ENCODE peak calls at places on chromosomes 4 and X, in four cellular contexts. I is brain microvascular endothelial cell, K is tibial nerve, R is lower lobe of right lung. G is an unnamed sample.

GRCh38 chrX:34764842-34765241 is 107.8 kb upstream of the TMEM47 start:
- DNase-seq in I (no peak), R (no peak), K (no peak), G (no peak)

GRCh38 chr4:94559351-94559806 is 107.6 kb downstream of the PDLIM5 start:
- DNase-seq in I (peak; percentile 41), K (no peak), R (no peak), G (peak; percentile 6)

GRCh38 chr4:143360838-143361237 is 24.2 kb downstream of the GAB1 start:
- DNase-seq in I (no peak), K (no peak), R (no peak), G (no peak)

GRCh38 chr4:78057600-78058560 is 757 bp downstream of the FRAS1 start:
- DNase-seq in I (peak; percentile 14), R (peak; percentile 65), K (peak; percentile 52), G (peak; percentile 24)

GRCh38 chr4:168731006-168731636 is 234.3 kb downstream of the PALLD start:
- DNase-seq in I (peak; percentile 45), R (no peak), K (no peak), G (no peak)

GRCh38 chr4:16197842-16198241 is 28.4 kb downstream of the TAPT1 start:
- DNase-seq in R (no peak), I (no peak), K (no peak), G (no peak)

GRCh38 chr4:187475901-187476300 is 519.7 kb upstream of the ZFP42 start:
- DNase-seq in I (no peak), R (no peak), K (no peak), G (no peak)

GRCh38 chr4:47639531-47639930 is 154.5 kb downstream of the ATP10D start:
- DNase-seq in I (peak; percentile 78), K (no peak), R (no peak), G (no peak)

GRCh38 chr4:182648766-182649165 is 268.4 kb downstream of the DCTD start:
- DNase-seq in I (no peak), R (no peak), K (no peak), G (no peak)

GRCh38 chr4:76309939-76310549 is 3.5 kb downstream of the STBD1 start:
- DNase-seq in I (no peak), K (no peak), R (no peak), G (no peak)

GRCh38 chr4:54063224-54063623 is 1.2 kb downstream of the CHIC2 start:
- DNase-seq in I (no peak), K (no peak), R (no peak), G (no peak)

GRCh38 chr4:139841464-139842195 is 176.0 kb downstream of the MGST2 start:
- DNase-seq in I (no peak), R (no peak), K (no peak), G (no peak)

GRCh38 chr4:3207531-3208037 is 41.4 kb upstream of the MSANTD1 start:
- DNase-seq in I (no peak), K (no peak), R (no peak), G (no peak)

GRCh38 chrX:39857780-39858179 is 240.0 kb downstream of the BCOR start:
- DNase-seq in R (no peak), I (no peak), K (no peak), G (no peak)

GRCh38 chr4:116358633-116359222 is 726.6 kb downstream of the TRAM1L1 start:
- DNase-seq in R (peak; percentile 41), K (peak; percentile 57), I (peak; percentile 90), G (peak; percentile 63)

GRCh38 chrX:11724122-11725017 is 33.7 kb upstream of the MSL3 start:
- DNase-seq in K (peak; percentile 25), I (peak; percentile 26), R (no peak), G (peak; percentile 11)

GRCh38 chrX:1165535-1166196 is 46.8 kb downstream of the CRLF2 start:
- DNase-seq in R (no peak), I (no peak), K (no peak), G (no peak)

GRCh38 chr4:142095886-142096605 is 459.7 kb downstream of the IL15 start:
- DNase-seq in R (no peak), K (peak; percentile 26), I (peak; percentile 95), G (peak; percentile 85)

GRCh38 chr4:121822796-121823504 is 733 bp downstream of the CCNA2 start:
- DNase-seq in K (no peak), I (peak; percentile 24), R (peak; percentile 46), G (peak; percentile 11)

GRCh38 chr4:125123710-125124109 is 191.0 kb upstream of the FAT4 start:
- DNase-seq in R (no peak), I (no peak), K (no peak), G (no peak)

GRCh38 chrX:132594129-132594528 is 105.3 kb upstream of the MBNL3 start:
- DNase-seq in I (no peak), R (no peak), K (no peak), G (peak; percentile 19)

GRCh38 chrX:74492720-74493201 is 71.5 kb downstream of the SLC16A2 start:
- DNase-seq in I (no peak), R (no peak), K (no peak), G (no peak)

GRCh38 chr4:93152461-93152860 is 676.1 kb upstream of the ATOH1 start:
- DNase-seq in K (no peak), I (no peak), R (no peak), G (no peak)

GRCh38 chr4:93157984-93158383 is 670.6 kb upstream of the ATOH1 start:
- DNase-seq in R (no peak), I (no peak), K (no peak), G (peak; percentile 1)
- TF ChIP-seq CTCF in R (no peak), I (peak; percentile 33), K (no peak), G (no peak)

GRCh38 chr4:88718098-88718497 is 20.5 kb upstream of the NAP1L5 start:
- DNase-seq in I (no peak), R (no peak), K (no peak), G (no peak)

GRCh38 chr4:88719381-88719780 is 21.8 kb upstream of the NAP1L5 start:
- DNase-seq in R (no peak), I (no peak), K (no peak), G (no peak)

GRCh38 chr4:88722276-88722780 is 24.7 kb upstream of the NAP1L5 start:
- DNase-seq in I (no peak), R (no peak), K (no peak), G (no peak)

GRCh38 chr4:88722828-88723227 is 25.2 kb upstream of the NAP1L5 start:
- DNase-seq in I (no peak), K (no peak), R (no peak), G (no peak)

DNA sequence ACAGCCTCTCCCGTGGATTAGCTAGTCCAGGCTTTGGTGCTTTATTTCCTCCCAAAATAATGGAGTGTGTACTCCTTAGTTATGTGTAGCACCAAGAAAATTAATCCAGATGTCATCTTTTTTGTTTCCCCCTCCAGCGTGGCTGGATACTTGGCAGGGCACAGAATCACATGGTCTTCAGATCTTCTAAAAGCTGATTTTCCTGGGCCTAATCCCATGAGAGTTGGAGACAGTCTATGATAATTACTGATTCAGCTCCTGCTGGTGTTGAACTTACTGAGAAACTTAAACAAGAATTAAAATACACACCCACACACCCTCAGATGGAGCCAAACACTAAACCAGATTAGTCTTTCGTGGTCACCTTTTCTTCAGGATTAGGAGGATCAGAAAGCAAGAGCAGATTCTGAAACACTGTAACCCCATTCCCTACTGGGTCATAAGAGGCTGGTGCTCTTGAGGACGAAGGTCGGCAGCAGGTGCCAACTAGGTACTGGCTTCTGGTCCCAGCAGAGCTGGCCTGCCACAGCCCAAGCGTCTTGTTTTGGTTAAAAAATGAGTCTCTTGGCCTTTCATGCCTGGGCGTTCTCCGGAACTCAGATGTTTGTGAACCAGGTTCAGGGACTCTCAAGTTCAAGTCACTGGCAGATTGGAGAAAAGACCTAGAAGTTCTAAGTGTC is 23.3 kb upstream of the NAP1L5 start:
- DNase-seq in K (no peak), R (no peak), I (no peak), G (no peak)
- H3K27ac ChIP-seq in K (no peak overlapping the region), R (no peak overlapping the region), I (no peak overlapping the region), G (no peak overlapping the region)

GRCh38 chr4:181224826-181225225 is 1018.4 kb upstream of the TENM3 start:
- DNase-seq in K (no peak), R (no peak), I (no peak), G (no peak)

GRCh38 chr4:181219783-181220416 is 1023.3 kb upstream of the TENM3 start:
- DNase-seq in R (no peak), K (no peak), I (no peak), G (peak; percentile 33)

DNA sequence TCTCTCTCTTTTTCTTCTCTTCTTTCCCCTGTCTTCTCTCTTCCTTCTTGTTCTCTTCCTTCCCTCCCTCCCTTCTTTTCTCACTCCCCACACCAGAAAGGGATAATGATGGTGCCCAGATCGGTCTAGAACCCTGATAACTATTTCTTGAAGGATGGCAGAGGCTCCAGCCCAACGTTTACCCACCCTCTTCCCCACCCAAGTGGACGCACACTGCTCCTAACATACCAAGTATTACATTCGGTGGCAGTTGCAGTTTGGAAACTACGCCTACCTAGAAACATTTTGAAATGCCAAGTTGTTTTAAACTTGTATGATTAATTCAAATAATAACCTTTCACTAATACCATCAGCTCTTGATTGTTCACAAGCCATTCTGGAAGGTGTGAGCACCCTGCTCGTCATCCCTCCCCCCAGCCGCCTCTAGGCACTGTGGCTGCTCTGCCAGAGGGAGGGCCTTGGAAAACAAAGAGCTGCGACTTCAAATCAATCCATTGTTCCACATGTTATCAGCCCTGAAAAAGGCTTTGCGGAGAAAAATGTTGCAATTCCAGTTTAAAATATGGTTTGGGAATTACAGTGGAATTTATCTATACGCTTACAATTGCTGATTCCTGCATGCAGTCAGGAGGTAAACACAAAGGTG is 1017.5 kb upstream of the TENM3 start:
- DNase-seq in I (no peak), K (no peak), R (no peak), G (no peak)
- TF ChIP-seq CTCF in I (no peak), K (no peak), R (no peak), G (no peak)

GRCh38 chrX:134247492-134247891 is 10.5 kb downstream of the CCDC160 start:
- DNase-seq in I (no peak), K (no peak), R (no peak), G (no peak)

GRCh38 chrX:134249231-134249630 is 12.2 kb downstream of the CCDC160 start:
- DNase-seq in K (no peak), R (no peak), I (no peak), G (no peak)

GRCh38 chrX:134244043-134244442 is 7.1 kb downstream of the CCDC160 start:
- DNase-seq in R (no peak), K (no peak), I (peak; percentile 4), G (peak; percentile 10)

GRCh38 chrX:134241960-134242619 is 5.1 kb downstream of the CCDC160 start:
- DNase-seq in R (no peak), K (no peak), I (no peak), G (no peak)

DNA sequence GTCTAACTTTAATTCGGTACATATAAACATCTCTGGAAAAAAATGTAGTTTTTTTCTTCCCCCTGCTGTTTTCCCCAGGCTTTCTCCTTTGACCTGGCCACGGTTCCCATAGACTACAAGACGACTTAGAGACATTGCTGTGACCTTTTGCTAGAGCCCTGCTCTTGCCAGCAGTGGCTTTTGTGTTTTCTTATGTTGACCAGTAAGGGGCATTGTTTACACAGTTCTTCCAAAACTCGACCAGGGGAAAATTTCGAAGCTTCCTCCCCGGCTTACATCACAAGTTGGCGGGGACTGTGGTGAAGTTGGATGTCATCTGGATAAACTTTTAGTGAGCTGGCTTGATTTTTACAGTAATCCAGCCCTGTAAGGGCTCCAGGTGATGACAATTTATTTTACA is 9.3 kb downstream of the CCDC160 start:
- DNase-seq in R (no peak), K (no peak), I (no peak), G (no peak)
- H3K27ac ChIP-seq in R (no peak overlapping the region), K (no peak overlapping the region), I (no peak overlapping the region), G (no peak overlapping the region)

G was measured in RWPE1.